ENCODE peak calls at places on chromosome 1, in five cellular contexts. N is tibial artery, I is HCT116, Z is adrenal gland, O is A673. P is an unnamed sample.

GRCh38 chr1:45141247-45142003 is 65.0 kb downstream of the ZSWIM5 start:
- DNase-seq in O (no peak), Z (no peak), N (no peak), I (no peak), P (no peak)

GRCh38 chr1:15985611-15986272 is 9.8 kb upstream of the ZBTB17 start:
- DNase-seq in Z (no peak), O (no peak), N (no peak), I (peak; percentile 29), P (no peak)

GRCh38 chr1:41631971-41632370 is 147.5 kb upstream of the EDN2 start:
- DNase-seq in N (no peak), O (no peak), Z (no peak), I (no peak), P (no peak)

GRCh38 chr1:33147997-33148314 is 33.9 kb downstream of the TRIM62 start:
- DNase-seq in N (no peak), I (peak; percentile 26), O (peak; percentile 50), Z (no peak), P (no peak)

GRCh38 chr1:181076852-181077251 is 11.6 kb upstream of the IER5 start:
- DNase-seq in O (no peak), Z (no peak), N (no peak), I (no peak), P (no peak)

GRCh38 chr1:55474168-55474786 is 259.1 kb upstream of the USP24 start:
- DNase-seq in Z (no peak), I (no peak), O (no peak), N (no peak), P (no peak)

GRCh38 chr1:5780324-5780716 is 211.9 kb downstream of the NPHP4 start:
- DNase-seq in Z (no peak), N (no peak), O (no peak), I (no peak), P (no peak)

GRCh38 chr1:66333463-66334232 is 200.3 kb upstream of the SGIP1 start:
- DNase-seq in I (no peak), O (peak; percentile 44), Z (no peak), N (peak; percentile 66), P (peak; percentile 42)

GRCh38 chr1:193176113-193176512 is 10.3 kb downstream of the B3GALT2 start:
- DNase-seq in O (no peak), Z (no peak), N (no peak), I (no peak), P (no peak)

GRCh38 chr1:197917813-197918646 is 858 bp downstream of the LHX9 start:
- DNase-seq in N (peak; percentile 64), I (no peak), Z (no peak), O (peak; percentile 31), P (peak; percentile 83)

GRCh38 chr1:168717906-168718891 is 10.8 kb downstream of the DPT start:
- DNase-seq in I (no peak), Z (no peak), N (no peak), O (no peak), P (no peak)

GRCh38 chr1:87542697-87543096 is 214.0 kb downstream of the LMO4 start:
- DNase-seq in O (no peak), N (no peak), Z (no peak), I (no peak), P (no peak)

GRCh38 chr1:22096036-22096435 is 43.5 kb downstream of the CDC42 start:
- DNase-seq in N (no peak), Z (no peak), O (no peak), I (no peak), P (peak; percentile 38)

DNA sequence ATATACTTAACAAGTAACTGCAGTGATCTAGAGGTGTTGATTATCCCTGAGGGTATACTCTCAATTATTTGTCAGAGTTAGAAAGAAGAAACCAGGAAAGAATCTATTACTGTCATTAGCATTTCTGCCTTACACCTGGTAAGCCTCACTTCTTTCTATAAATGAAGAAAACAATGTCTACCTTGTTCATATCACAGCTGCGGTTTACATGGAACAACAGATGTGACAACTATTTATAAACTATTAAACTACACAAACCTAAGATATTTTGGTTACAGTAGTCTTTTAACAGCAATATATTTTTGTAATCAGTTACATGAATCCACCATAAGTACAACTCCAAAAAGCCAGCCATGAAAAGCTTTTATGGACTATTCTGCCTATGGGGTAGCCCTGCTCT is 40.7 kb downstream of the GON4L start:
- DNase-seq in Z (no peak), N (no peak), O (no peak), I (no peak), P (no peak)
- H3K36me3 ChIP-seq in Z (no peaks in the 10 kb centered on the region), N (peaks cover 38% of the 10 kb centered on the region), O (peaks cover 65% of the 10 kb centered on the region), I (peaks cover 36% of the 10 kb centered on the region), P (no peaks in the 10 kb centered on the region)

GRCh38 chr1:11800756-11801433 is 4.9 kb downstream of the MTHFR start:
- DNase-seq in N (no peak), O (no peak), I (peak; percentile 16), Z (peak; percentile 81), P (no peak)
- H3K4me1 ChIP-seq in N (no peaks in the 10 kb centered on the region), O (peaks cover 22% of the 10 kb centered on the region), I (peaks cover 33% of the 10 kb centered on the region), Z (peaks cover 68% of the 10 kb centered on the region), P (peaks cover 13% of the 10 kb centered on the region)

DNA sequence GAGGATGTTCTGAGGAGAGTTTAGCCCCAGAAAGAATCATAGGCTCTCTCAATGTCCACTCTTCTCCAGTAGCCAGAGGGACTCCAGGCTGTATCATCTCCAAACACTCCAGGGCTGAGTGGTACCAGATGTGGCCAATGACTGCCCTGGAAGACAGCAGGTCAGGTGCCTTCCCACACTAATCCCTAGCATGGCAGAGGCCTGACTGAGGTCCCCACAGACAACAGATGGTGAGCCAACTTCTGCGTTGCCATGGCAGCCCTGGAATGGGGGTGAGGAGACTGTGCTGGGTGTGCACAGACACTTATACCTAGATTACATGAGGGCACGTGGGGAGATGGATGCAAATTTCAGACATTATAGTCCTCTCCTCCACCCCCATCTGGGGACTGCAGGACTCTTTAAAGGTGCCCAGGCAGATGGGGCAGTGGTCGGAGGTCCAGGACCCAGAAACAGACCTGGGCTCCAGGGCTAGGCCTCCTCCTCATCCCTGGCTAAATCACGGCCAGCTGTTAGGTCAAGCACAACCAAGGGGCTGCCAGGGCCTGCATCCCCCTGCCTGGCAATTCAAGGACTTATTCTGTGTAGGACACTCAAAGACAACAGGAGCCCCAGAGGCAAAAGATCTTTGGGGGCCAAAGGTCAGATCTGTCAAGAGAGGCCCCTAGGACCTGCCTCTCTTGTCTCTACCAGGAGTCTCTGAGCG is 42.9 kb downstream of the CAMK2N1 start:
- DNase-seq in N (no peak), I (no peak), O (no peak), Z (no peak), P (no peak)
- H3K4me3 ChIP-seq in N (no peak overlapping the region), I (no peak overlapping the region), O (no peak overlapping the region), Z (no peak overlapping the region), P (no peak overlapping the region)

GRCh38 chr1:232970508-232970907 is 20.1 kb downstream of the NTPCR start:
- DNase-seq in I (no peak), Z (no peak), O (no peak), N (no peak), P (no peak)

GRCh38 chr1:232968965-232969364 is 18.6 kb downstream of the NTPCR start:
- DNase-seq in O (no peak), Z (peak; percentile 51), N (no peak), I (no peak), P (no peak)

GRCh38 chr1:232966663-232967062 is 16.3 kb downstream of the NTPCR start:
- DNase-seq in N (no peak), O (no peak), I (no peak), Z (no peak), P (no peak)

GRCh38 chr1:232968396-232968795 is 18.0 kb downstream of the NTPCR start:
- DNase-seq in I (no peak), N (no peak), Z (no peak), O (no peak), P (no peak)

DNA sequence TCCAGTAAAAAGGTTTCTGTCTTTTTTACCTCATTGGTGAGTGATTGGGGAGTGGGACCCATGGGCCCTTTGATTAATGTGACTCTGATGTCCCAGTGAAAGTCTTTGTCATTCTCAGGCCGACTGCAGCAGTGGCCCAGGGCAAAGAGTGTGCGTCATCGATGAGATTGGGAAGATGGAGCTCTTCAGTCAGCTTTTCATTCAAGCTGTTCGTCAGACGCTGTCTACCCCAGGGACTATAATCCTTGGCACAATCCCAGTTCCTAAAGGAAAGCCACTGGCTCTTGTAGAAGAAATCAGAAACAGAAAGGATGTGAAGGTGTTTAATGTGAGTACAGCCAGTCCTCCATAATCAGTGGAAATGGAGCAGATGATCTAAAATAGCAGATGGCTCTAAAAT is 19.4 kb downstream of the NTPCR start:
- DNase-seq in Z (no peak), I (no peak), O (no peak), N (no peak), P (no peak)
- H3K36me3 ChIP-seq in Z (no peaks in the 10 kb centered on the region), I (peaks cover 23% of the 10 kb centered on the region), O (peaks cover 41% of the 10 kb centered on the region), N (peaks cover 54% of the 10 kb centered on the region), P (no peaks in the 10 kb centered on the region)

GRCh38 chr1:200022239-200022804 is 5.2 kb upstream of the NR5A2 start:
- DNase-seq in O (no peak), Z (no peak), N (no peak), I (no peak), P (no peak)
- H3K4me1 ChIP-seq in O (no peaks in the 10 kb centered on the region), Z (no peaks in the 10 kb centered on the region), N (no peaks in the 10 kb centered on the region), I (no peaks in the 10 kb centered on the region), P (no peaks in the 10 kb centered on the region)

GRCh38 chr1:154313066-154313356 is 7.9 kb upstream of the AQP10 start:
- DNase-seq in I (no peak), O (no peak), Z (no peak), N (no peak), P (no peak)
- H3K4me3 ChIP-seq in I (no peak overlapping the region), O (no peak overlapping the region), Z (no peak overlapping the region), N (no peak overlapping the region), P (no peak overlapping the region)

GRCh38 chr1:154586231-154586630 is 18.7 kb downstream of the CHRNB2 start:
- DNase-seq in N (no peak), O (no peak), I (no peak), Z (no peak), P (no peak)
- H3K36me3 ChIP-seq in N (peaks cover 94% of the 10 kb centered on the region), O (peaks cover 97% of the 10 kb centered on the region), I (peaks cover 91% of the 10 kb centered on the region), Z (no peaks in the 10 kb centered on the region), P (peaks cover 6% of the 10 kb centered on the region)

GRCh38 chr1:109793089-109793485 is 29.4 kb upstream of the EPS8L3 start:
- DNase-seq in Z (no peak), I (no peak), N (peak; percentile 53), O (no peak), P (no peak)
- H3K4me1 ChIP-seq in Z (peaks cover 34% of the 10 kb centered on the region), I (peaks cover 22% of the 10 kb centered on the region), N (no peaks in the 10 kb centered on the region), O (peaks cover 37% of the 10 kb centered on the region), P (peaks cover 28% of the 10 kb centered on the region)